ENCODE peak calls at places on chromosomes 5 and 9, in six cellular contexts. X is PC-3, P is psoas muscle, J is natural killer cell, C is mesothelial cell of epicardium, M is glutamatergic neuron. S is an unnamed sample.

GRCh38 chr5:38113456-38113855 is 144.9 kb upstream of the EGFLAM start:
- DNase-seq in X (no peak), P (no peak), J (no peak), C (no peak), M (no peak), S (no peak)

GRCh38 chr5:169577966-169578365 is 5.6 kb upstream of the SPDL1 start:
- DNase-seq in X (peak; percentile 54), P (no peak), J (no peak), C (no peak), M (no peak), S (no peak)

GRCh38 chr5:178116406-178116885 is 3.1 kb downstream of the N4BP3 start:
- DNase-seq in X (no peak), P (no peak), J (peak; percentile 90), C (no peak), M (no peak), S (no peak)

GRCh38 chr5:160919610-160920009 is 67.6 kb upstream of the ATP10B start:
- DNase-seq in X (no peak), P (no peak), J (no peak), C (no peak), M (no peak), S (no peak)

GRCh38 chr9:33781736-33782135 is 13.6 kb upstream of the PRSS3 start:
- DNase-seq in X (no peak), P (no peak), J (no peak), C (no peak), M (no peak), S (no peak)

GRCh38 chr9:78713746-78714405 is 417.0 kb downstream of the PSAT1 start:
- DNase-seq in X (no peak), P (no peak), J (no peak), C (no peak), M (no peak), S (no peak)

GRCh38 chr9:130869250-130869649 is 27.4 kb downstream of the QRFP start:
- DNase-seq in X (no peak), P (peak; percentile 70), J (no peak), C (no peak), M (no peak), S (no peak)

GRCh38 chr9:124260769-124261603 is 3.2 kb downstream of the NEK6 start:
- DNase-seq in X (peak; percentile 78), P (no peak), J (no peak), C (no peak), M (no peak), S (no peak)

GRCh38 chr9:105244996-105245719 is 707 bp downstream of the SLC44A1 start:
- DNase-seq in X (peak; percentile 49), P (peak; percentile 64), J (peak; percentile 33), C (peak; percentile 68), M (peak; percentile 67), S (no peak)
- TF ChIP-seq CTCF in X (peak; percentile 48), P (no peak), J (no peak), C (peak; percentile 22), M (no peak), S (no peak)

DNA sequence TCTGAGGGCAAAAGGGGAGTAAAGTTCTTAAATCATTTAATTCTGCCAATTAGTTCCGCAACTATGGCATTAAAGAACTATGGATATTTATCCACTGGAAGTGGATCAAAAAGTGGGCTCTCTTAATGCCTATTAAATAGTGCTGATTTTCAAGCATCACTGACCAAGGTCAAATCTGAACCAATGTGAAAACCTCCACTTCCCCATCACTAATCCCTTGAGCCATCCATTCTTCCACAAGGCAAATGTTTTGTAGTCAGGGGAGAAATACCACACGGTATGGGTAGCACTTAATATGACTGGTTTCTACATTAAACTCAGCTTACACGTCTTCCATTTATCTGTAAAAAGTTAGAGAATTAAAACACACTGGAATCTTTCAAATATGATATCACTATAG is 57.6 kb downstream of the MLLT3 start:
- DNase-seq in X (no peak), P (no peak), J (no peak), C (no peak), M (no peak), S (no peak)
- TF ChIP-seq CTCF in X (no peak), P (no peak), J (no peak), C (no peak), M (no peak), S (no peak)

GRCh38 chr9:37752646-37753488 is 738 bp upstream of the TRMT10B start:
- DNase-seq in X (no peak), P (no peak), J (no peak), C (no peak), M (no peak), S (no peak)

GRCh38 chr9:37749129-37749528 is 4.5 kb upstream of the TRMT10B start:
- DNase-seq in X (no peak), P (no peak), J (no peak), C (no peak), M (no peak), S (no peak)

GRCh38 chr9:37758747-37759146 is 5.1 kb downstream of the TRMT10B start:
- DNase-seq in X (no peak), P (no peak), J (no peak), C (no peak), M (no peak), S (no peak)

GRCh38 chr9:37751186-37751585 is 2.4 kb upstream of the TRMT10B start:
- DNase-seq in X (no peak), P (no peak), J (no peak), C (no peak), M (no peak), S (no peak)

GRCh38 chr9:37753489-37754190 is at the start of gene TRMT10B:
- DNase-seq in X (peak; percentile 61), P (peak; percentile 82), J (peak; percentile 55), C (peak; percentile 75), M (peak; percentile 74), S (peak; percentile 92)
- TF ChIP-seq CTCF in X (no peak), P (no peak), J (no peak), C (no peak), M (no peak), S (no peak)

DNA sequence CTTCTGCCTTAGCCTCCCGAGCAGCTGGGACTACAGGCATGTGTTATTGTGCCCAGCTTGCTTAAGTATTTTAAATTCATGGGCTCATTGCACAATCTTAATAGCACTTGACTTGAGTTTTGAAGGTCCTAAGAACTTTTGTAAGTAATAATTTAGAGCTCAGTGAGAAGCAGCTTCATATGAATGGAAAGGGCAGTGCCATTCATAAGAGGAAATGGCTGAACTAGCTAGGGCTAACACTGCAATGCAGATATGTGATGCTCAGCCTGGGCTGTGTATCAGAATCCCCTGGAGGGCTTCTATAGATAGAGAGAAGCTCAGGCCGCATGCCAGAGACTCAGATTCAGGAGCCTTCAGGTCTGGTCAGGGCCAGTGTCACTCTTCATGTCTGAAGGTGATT is 295.5 kb upstream of the DAP start:
- DNase-seq in X (no peak), P (no peak), J (no peak), C (no peak), M (no peak), S (no peak)
- TF ChIP-seq CTCF in X (no peak), P (no peak), J (no peak), C (no peak), M (no peak), S (no peak)